ENCODE peak calls at places on chromosome 15, in seven cellular contexts. One of them, this sample, is unnamed.

GRCh38 chr15:40416056-40416455 is 10.5 kb downstream of the IVD start:
- DNase-seq in M059J: no peak
- DNase-seq in small intestine: no peak
- DNase-seq in stimulated activated CD4-positive, alpha-beta T cell treated with anti-CD3 and anti-CD28 coated beads, TNF-alpha, amount 100 ng/mL, for 4 hours: no peak
- DNase-seq in LoVo: no peak
- DNase-seq in dermis blood vessel endothelial cell: no peak
- DNase-seq in stimulated activated naive CD8-positive, alpha-beta T cell treated with anti-CD3 and anti-CD28 coated beads, Interleukin-15, amount 100 ng/mL, for 72 hours: no peak
- DNase-seq in this sample: no peak

GRCh38 chr15:61025283-61025682 is 203.8 kb downstream of the RORA start:
- DNase-seq in M059J: peak
- DNase-seq in LoVo: no peak
- DNase-seq in stimulated activated naive CD8-positive, alpha-beta T cell treated with anti-CD3 and anti-CD28 coated beads, Interleukin-15, amount 100 ng/mL, for 72 hours: no peak
- DNase-seq in small intestine: no peak
- DNase-seq in dermis blood vessel endothelial cell: no peak
- DNase-seq in stimulated activated CD4-positive, alpha-beta T cell treated with anti-CD3 and anti-CD28 coated beads, TNF-alpha, amount 100 ng/mL, for 4 hours: no peak
- DNase-seq in this sample: no peak

GRCh38 chr15:80595391-80595790 is 99.7 kb upstream of the ABHD17C start:
- DNase-seq in stimulated activated naive CD8-positive, alpha-beta T cell treated with anti-CD3 and anti-CD28 coated beads, Interleukin-15, amount 100 ng/mL, for 72 hours: no peak
- DNase-seq in dermis blood vessel endothelial cell: peak
- DNase-seq in stimulated activated CD4-positive, alpha-beta T cell treated with anti-CD3 and anti-CD28 coated beads, TNF-alpha, amount 100 ng/mL, for 4 hours: no peak
- DNase-seq in LoVo: no peak
- DNase-seq in small intestine: no peak
- DNase-seq in M059J: peak
- DNase-seq in this sample: no peak

GRCh38 chr15:68333775-68334470 is 56.4 kb downstream of the FEM1B start:
- DNase-seq in M059J: peak
- DNase-seq in stimulated activated naive CD8-positive, alpha-beta T cell treated with anti-CD3 and anti-CD28 coated beads, Interleukin-15, amount 100 ng/mL, for 72 hours: no peak
- DNase-seq in stimulated activated CD4-positive, alpha-beta T cell treated with anti-CD3 and anti-CD28 coated beads, TNF-alpha, amount 100 ng/mL, for 4 hours: no peak
- DNase-seq in LoVo: no peak
- DNase-seq in dermis blood vessel endothelial cell: peak
- DNase-seq in small intestine: no peak
- DNase-seq in this sample: peak

GRCh38 chr15:89746386-89746974 is 4.6 kb downstream of the MESP1 start:
- DNase-seq in dermis blood vessel endothelial cell: no peak
- DNase-seq in LoVo: no peak
- DNase-seq in M059J: no peak
- DNase-seq in stimulated activated naive CD8-positive, alpha-beta T cell treated with anti-CD3 and anti-CD28 coated beads, Interleukin-15, amount 100 ng/mL, for 72 hours: no peak
- DNase-seq in small intestine: no peak
- DNase-seq in stimulated activated CD4-positive, alpha-beta T cell treated with anti-CD3 and anti-CD28 coated beads, TNF-alpha, amount 100 ng/mL, for 4 hours: no peak
- DNase-seq in this sample: no peak

GRCh38 chr15:89903015-89903857 is 9.4 kb upstream of the AP3S2 start:
- DNase-seq in stimulated activated naive CD8-positive, alpha-beta T cell treated with anti-CD3 and anti-CD28 coated beads, Interleukin-15, amount 100 ng/mL, for 72 hours: no peak
- DNase-seq in M059J: no peak
- DNase-seq in stimulated activated CD4-positive, alpha-beta T cell treated with anti-CD3 and anti-CD28 coated beads, TNF-alpha, amount 100 ng/mL, for 4 hours: no peak
- DNase-seq in small intestine: no peak
- DNase-seq in dermis blood vessel endothelial cell: no peak
- DNase-seq in LoVo: no peak
- DNase-seq in this sample: no peak

GRCh38 chr15:66595332-66595731 is 29.5 kb upstream of the LCTL start:
- DNase-seq in stimulated activated naive CD8-positive, alpha-beta T cell treated with anti-CD3 and anti-CD28 coated beads, Interleukin-15, amount 100 ng/mL, for 72 hours: no peak
- DNase-seq in M059J: no peak
- DNase-seq in dermis blood vessel endothelial cell: no peak
- DNase-seq in LoVo: no peak
- DNase-seq in small intestine: no peak
- DNase-seq in stimulated activated CD4-positive, alpha-beta T cell treated with anti-CD3 and anti-CD28 coated beads, TNF-alpha, amount 100 ng/mL, for 4 hours: no peak
- DNase-seq in this sample: no peak

GRCh38 chr15:89400997-89401590 is 66.5 kb upstream of the POLG start:
- DNase-seq in stimulated activated naive CD8-positive, alpha-beta T cell treated with anti-CD3 and anti-CD28 coated beads, Interleukin-15, amount 100 ng/mL, for 72 hours: no peak
- DNase-seq in M059J: no peak
- DNase-seq in dermis blood vessel endothelial cell: no peak
- DNase-seq in stimulated activated CD4-positive, alpha-beta T cell treated with anti-CD3 and anti-CD28 coated beads, TNF-alpha, amount 100 ng/mL, for 4 hours: no peak
- DNase-seq in LoVo: no peak
- DNase-seq in small intestine: no peak
- DNase-seq in this sample: no peak

GRCh38 chr15:67510597-67511225 is 10.2 kb upstream of the C15orf61 start:
- DNase-seq in stimulated activated naive CD8-positive, alpha-beta T cell treated with anti-CD3 and anti-CD28 coated beads, Interleukin-15, amount 100 ng/mL, for 72 hours: no peak
- DNase-seq in stimulated activated CD4-positive, alpha-beta T cell treated with anti-CD3 and anti-CD28 coated beads, TNF-alpha, amount 100 ng/mL, for 4 hours: no peak
- DNase-seq in M059J: peak
- DNase-seq in LoVo: no peak
- DNase-seq in dermis blood vessel endothelial cell: no peak
- DNase-seq in small intestine: no peak
- DNase-seq in this sample: peak

GRCh38 chr15:50358805-50359204 is 3.8 kb upstream of the GABPB1 start:
- DNase-seq in dermis blood vessel endothelial cell: peak
- DNase-seq in M059J: peak
- DNase-seq in stimulated activated naive CD8-positive, alpha-beta T cell treated with anti-CD3 and anti-CD28 coated beads, Interleukin-15, amount 100 ng/mL, for 72 hours: peak
- DNase-seq in stimulated activated CD4-positive, alpha-beta T cell treated with anti-CD3 and anti-CD28 coated beads, TNF-alpha, amount 100 ng/mL, for 4 hours: no peak
- DNase-seq in LoVo: peak
- DNase-seq in small intestine: peak
- DNase-seq in this sample: peak

GRCh38 chr15:100771745-100772144 is 107.9 kb upstream of the ALDH1A3 start:
- DNase-seq in stimulated activated naive CD8-positive, alpha-beta T cell treated with anti-CD3 and anti-CD28 coated beads, Interleukin-15, amount 100 ng/mL, for 72 hours: no peak
- DNase-seq in M059J: peak
- DNase-seq in dermis blood vessel endothelial cell: peak
- DNase-seq in small intestine: no peak
- DNase-seq in LoVo: no peak
- DNase-seq in stimulated activated CD4-positive, alpha-beta T cell treated with anti-CD3 and anti-CD28 coated beads, TNF-alpha, amount 100 ng/mL, for 4 hours: no peak
- DNase-seq in this sample: no peak

GRCh38 chr15:26634319-26634718 is 138.5 kb downstream of the GABRB3 start:
- DNase-seq in small intestine: no peak
- DNase-seq in dermis blood vessel endothelial cell: no peak
- DNase-seq in LoVo: no peak
- DNase-seq in stimulated activated CD4-positive, alpha-beta T cell treated with anti-CD3 and anti-CD28 coated beads, TNF-alpha, amount 100 ng/mL, for 4 hours: no peak
- DNase-seq in M059J: no peak
- DNase-seq in stimulated activated naive CD8-positive, alpha-beta T cell treated with anti-CD3 and anti-CD28 coated beads, Interleukin-15, amount 100 ng/mL, for 72 hours: no peak
- DNase-seq in this sample: no peak

GRCh38 chr15:85403745-85404144 is 23.3 kb downstream of the AKAP13 start:
- DNase-seq in dermis blood vessel endothelial cell: no peak
- DNase-seq in M059J: peak
- DNase-seq in stimulated activated naive CD8-positive, alpha-beta T cell treated with anti-CD3 and anti-CD28 coated beads, Interleukin-15, amount 100 ng/mL, for 72 hours: no peak
- DNase-seq in stimulated activated CD4-positive, alpha-beta T cell treated with anti-CD3 and anti-CD28 coated beads, TNF-alpha, amount 100 ng/mL, for 4 hours: no peak
- DNase-seq in small intestine: no peak
- DNase-seq in LoVo: peak
- DNase-seq in this sample: peak

GRCh38 chr15:85788796-85789495 is 5.8 kb downstream of the KLHL25 start:
- DNase-seq in dermis blood vessel endothelial cell: no peak
- DNase-seq in LoVo: no peak
- DNase-seq in M059J: no peak
- DNase-seq in small intestine: peak
- DNase-seq in stimulated activated CD4-positive, alpha-beta T cell treated with anti-CD3 and anti-CD28 coated beads, TNF-alpha, amount 100 ng/mL, for 4 hours: no peak
- DNase-seq in stimulated activated naive CD8-positive, alpha-beta T cell treated with anti-CD3 and anti-CD28 coated beads, Interleukin-15, amount 100 ng/mL, for 72 hours: no peak
- DNase-seq in this sample: no peak

GRCh38 chr15:26037369-26037768 is 174.2 kb upstream of the ATP10A start:
- DNase-seq in dermis blood vessel endothelial cell: no peak
- DNase-seq in LoVo: no peak
- DNase-seq in M059J: no peak
- DNase-seq in stimulated activated naive CD8-positive, alpha-beta T cell treated with anti-CD3 and anti-CD28 coated beads, Interleukin-15, amount 100 ng/mL, for 72 hours: no peak
- DNase-seq in small intestine: no peak
- DNase-seq in stimulated activated CD4-positive, alpha-beta T cell treated with anti-CD3 and anti-CD28 coated beads, TNF-alpha, amount 100 ng/mL, for 4 hours: no peak
- DNase-seq in this sample: no peak

GRCh38 chr15:41853191-41853590 is 14.5 kb downstream of the PLA2G4B start:
- DNase-seq in stimulated activated CD4-positive, alpha-beta T cell treated with anti-CD3 and anti-CD28 coated beads, TNF-alpha, amount 100 ng/mL, for 4 hours: no peak
- DNase-seq in LoVo: no peak
- DNase-seq in stimulated activated naive CD8-positive, alpha-beta T cell treated with anti-CD3 and anti-CD28 coated beads, Interleukin-15, amount 100 ng/mL, for 72 hours: no peak
- DNase-seq in small intestine: no peak
- DNase-seq in dermis blood vessel endothelial cell: no peak
- DNase-seq in M059J: no peak
- DNase-seq in this sample: no peak

GRCh38 chr15:88949734-88950400 is 36.7 kb upstream of the MFGE8 start:
- DNase-seq in LoVo: no peak
- DNase-seq in small intestine: no peak
- DNase-seq in M059J: no peak
- DNase-seq in stimulated activated naive CD8-positive, alpha-beta T cell treated with anti-CD3 and anti-CD28 coated beads, Interleukin-15, amount 100 ng/mL, for 72 hours: no peak
- DNase-seq in dermis blood vessel endothelial cell: no peak
- DNase-seq in stimulated activated CD4-positive, alpha-beta T cell treated with anti-CD3 and anti-CD28 coated beads, TNF-alpha, amount 100 ng/mL, for 4 hours: no peak
- DNase-seq in this sample: no peak

GRCh38 chr15:69388259-69388658 is 25.9 kb upstream of the KIF23 start:
- DNase-seq in stimulated activated CD4-positive, alpha-beta T cell treated with anti-CD3 and anti-CD28 coated beads, TNF-alpha, amount 100 ng/mL, for 4 hours: no peak
- DNase-seq in dermis blood vessel endothelial cell: no peak
- DNase-seq in small intestine: no peak
- DNase-seq in LoVo: no peak
- DNase-seq in M059J: peak
- DNase-seq in stimulated activated naive CD8-positive, alpha-beta T cell treated with anti-CD3 and anti-CD28 coated beads, Interleukin-15, amount 100 ng/mL, for 72 hours: no peak
- DNase-seq in this sample: no peak

GRCh38 chr15:66145242-66146182 is 108.0 kb downstream of the MEGF11 start:
- DNase-seq in M059J: peak
- DNase-seq in dermis blood vessel endothelial cell: no peak
- DNase-seq in stimulated activated CD4-positive, alpha-beta T cell treated with anti-CD3 and anti-CD28 coated beads, TNF-alpha, amount 100 ng/mL, for 4 hours: no peak
- DNase-seq in small intestine: peak
- DNase-seq in LoVo: no peak
- DNase-seq in stimulated activated naive CD8-positive, alpha-beta T cell treated with anti-CD3 and anti-CD28 coated beads, Interleukin-15, amount 100 ng/mL, for 72 hours: no peak
- DNase-seq in this sample: peak

GRCh38 chr15:69988541-69989225 is 109.0 kb downstream of the TLE3 start:
- DNase-seq in M059J: no peak
- DNase-seq in small intestine: no peak
- DNase-seq in dermis blood vessel endothelial cell: no peak
- DNase-seq in LoVo: no peak
- DNase-seq in stimulated activated naive CD8-positive, alpha-beta T cell treated with anti-CD3 and anti-CD28 coated beads, Interleukin-15, amount 100 ng/mL, for 72 hours: no peak
- DNase-seq in stimulated activated CD4-positive, alpha-beta T cell treated with anti-CD3 and anti-CD28 coated beads, TNF-alpha, amount 100 ng/mL, for 4 hours: no peak
- DNase-seq in this sample: no peak

GRCh38 chr15:54082836-54083492 is 104.7 kb downstream of the UNC13C start:
- DNase-seq in M059J: no peak
- DNase-seq in stimulated activated CD4-positive, alpha-beta T cell treated with anti-CD3 and anti-CD28 coated beads, TNF-alpha, amount 100 ng/mL, for 4 hours: no peak
- DNase-seq in stimulated activated naive CD8-positive, alpha-beta T cell treated with anti-CD3 and anti-CD28 coated beads, Interleukin-15, amount 100 ng/mL, for 72 hours: peak
- DNase-seq in small intestine: no peak
- DNase-seq in dermis blood vessel endothelial cell: peak
- DNase-seq in LoVo: no peak
- DNase-seq in this sample: no peak

GRCh38 chr15:29756358-29757267 is 65.7 kb downstream of the TJP1 start:
- DNase-seq in dermis blood vessel endothelial cell: peak
- DNase-seq in stimulated activated naive CD8-positive, alpha-beta T cell treated with anti-CD3 and anti-CD28 coated beads, Interleukin-15, amount 100 ng/mL, for 72 hours: no peak
- DNase-seq in small intestine: peak
- DNase-seq in LoVo: no peak
- DNase-seq in stimulated activated CD4-positive, alpha-beta T cell treated with anti-CD3 and anti-CD28 coated beads, TNF-alpha, amount 100 ng/mL, for 4 hours: no peak
- DNase-seq in M059J: no peak
- DNase-seq in this sample: no peak

GRCh38 chr15:25022233-25022632 is 67.4 kb downstream of the SNRPN start:
- DNase-seq in stimulated activated CD4-positive, alpha-beta T cell treated with anti-CD3 and anti-CD28 coated beads, TNF-alpha, amount 100 ng/mL, for 4 hours: no peak
- DNase-seq in LoVo: no peak
- DNase-seq in small intestine: no peak
- DNase-seq in stimulated activated naive CD8-positive, alpha-beta T cell treated with anti-CD3 and anti-CD28 coated beads, Interleukin-15, amount 100 ng/mL, for 72 hours: no peak
- DNase-seq in M059J: peak
- DNase-seq in dermis blood vessel endothelial cell: peak
- DNase-seq in this sample: peak